ENCODE peak calls at places on chromosomes 7 and 10, in seven cellular contexts. One of them, this sample, is unnamed.

GRCh38 chr7:39355664-39356063 is 210.5 kb upstream of the YAE1 start:
- DNase-seq in esophagus muscularis mucosa: no peak
- DNase-seq in AG20443: no peak
- DNase-seq in stimulated activated CD4-positive, alpha-beta T cell treated with anti-CD3 and anti-CD28 coated beads, Interleukin-2, amount 100 ng/mL, for 48 hours: no peak
- DNase-seq in HTR-8/SVneo: no peak
- DNase-seq in posterior cingulate gyrus: no peak
- DNase-seq in uterus: no peak
- DNase-seq in this sample: no peak

GRCh38 chr10:117997673-117998072 is 49.1 kb downstream of the RAB11FIP2 start:
- DNase-seq in uterus: no peak
- DNase-seq in HTR-8/SVneo: no peak
- DNase-seq in AG20443: no peak
- DNase-seq in esophagus muscularis mucosa: no peak
- DNase-seq in stimulated activated CD4-positive, alpha-beta T cell treated with anti-CD3 and anti-CD28 coated beads, Interleukin-2, amount 100 ng/mL, for 48 hours: no peak
- DNase-seq in posterior cingulate gyrus: no peak
- DNase-seq in this sample: no peak

GRCh38 chr10:79390551-79391229 is 43.4 kb downstream of the PPIF start:
- DNase-seq in AG20443: no peak
- DNase-seq in uterus: peak
- DNase-seq in HTR-8/SVneo: no peak
- DNase-seq in esophagus muscularis mucosa: no peak
- DNase-seq in posterior cingulate gyrus: no peak
- DNase-seq in stimulated activated CD4-positive, alpha-beta T cell treated with anti-CD3 and anti-CD28 coated beads, Interleukin-2, amount 100 ng/mL, for 48 hours: no peak
- DNase-seq in this sample: peak

GRCh38 chr10:50385610-50386009 is 134.3 kb upstream of the ASAH2 start:
- DNase-seq in stimulated activated CD4-positive, alpha-beta T cell treated with anti-CD3 and anti-CD28 coated beads, Interleukin-2, amount 100 ng/mL, for 48 hours: no peak
- DNase-seq in AG20443: peak
- DNase-seq in uterus: peak
- DNase-seq in esophagus muscularis mucosa: no peak
- DNase-seq in posterior cingulate gyrus: no peak
- DNase-seq in HTR-8/SVneo: no peak
- DNase-seq in this sample: no peak

GRCh38 chr10:131068760-131069159 is 242.8 kb downstream of the TCERG1L start:
- DNase-seq in esophagus muscularis mucosa: no peak
- DNase-seq in uterus: no peak
- DNase-seq in posterior cingulate gyrus: no peak
- DNase-seq in stimulated activated CD4-positive, alpha-beta T cell treated with anti-CD3 and anti-CD28 coated beads, Interleukin-2, amount 100 ng/mL, for 48 hours: no peak
- DNase-seq in AG20443: no peak
- DNase-seq in HTR-8/SVneo: no peak
- DNase-seq in this sample: no peak

GRCh38 chr7:538764-539685 is 19.4 kb upstream of the PDGFA start:
- DNase-seq in uterus: no peak
- DNase-seq in HTR-8/SVneo: no peak
- DNase-seq in AG20443: no peak
- DNase-seq in esophagus muscularis mucosa: no peak
- DNase-seq in stimulated activated CD4-positive, alpha-beta T cell treated with anti-CD3 and anti-CD28 coated beads, Interleukin-2, amount 100 ng/mL, for 48 hours: no peak
- DNase-seq in posterior cingulate gyrus: no peak
- DNase-seq in this sample: no peak

GRCh38 chr10:78299861-78300453 is 266.3 kb downstream of the RPS24 start:
- DNase-seq in esophagus muscularis mucosa: no peak
- DNase-seq in stimulated activated CD4-positive, alpha-beta T cell treated with anti-CD3 and anti-CD28 coated beads, Interleukin-2, amount 100 ng/mL, for 48 hours: no peak
- DNase-seq in HTR-8/SVneo: no peak
- DNase-seq in uterus: peak
- DNase-seq in posterior cingulate gyrus: no peak
- DNase-seq in AG20443: no peak
- DNase-seq in this sample: peak

GRCh38 chr10:45000764-45001381 is at the start of gene ZNF22:
- DNase-seq in stimulated activated CD4-positive, alpha-beta T cell treated with anti-CD3 and anti-CD28 coated beads, Interleukin-2, amount 100 ng/mL, for 48 hours: peak
- DNase-seq in uterus: peak
- DNase-seq in posterior cingulate gyrus: peak
- DNase-seq in esophagus muscularis mucosa: peak
- DNase-seq in HTR-8/SVneo: peak
- DNase-seq in AG20443: peak
- DNase-seq in this sample: no peak

GRCh38 chr10:74460812-74461211 is 309.8 kb downstream of the ADK start:
- DNase-seq in stimulated activated CD4-positive, alpha-beta T cell treated with anti-CD3 and anti-CD28 coated beads, Interleukin-2, amount 100 ng/mL, for 48 hours: no peak
- DNase-seq in AG20443: peak
- DNase-seq in uterus: no peak
- DNase-seq in HTR-8/SVneo: no peak
- DNase-seq in posterior cingulate gyrus: no peak
- DNase-seq in esophagus muscularis mucosa: no peak
- DNase-seq in this sample: no peak

GRCh38 chr10:21943633-21944265 is 59.8 kb downstream of the DNAJC1 start:
- DNase-seq in stimulated activated CD4-positive, alpha-beta T cell treated with anti-CD3 and anti-CD28 coated beads, Interleukin-2, amount 100 ng/mL, for 48 hours: no peak
- DNase-seq in HTR-8/SVneo: no peak
- DNase-seq in esophagus muscularis mucosa: no peak
- DNase-seq in uterus: no peak
- DNase-seq in posterior cingulate gyrus: no peak
- DNase-seq in AG20443: no peak
- DNase-seq in this sample: peak

GRCh38 chr7:102150266-102150665 is 136.4 kb upstream of the SH2B2 start:
- DNase-seq in AG20443: no peak
- DNase-seq in HTR-8/SVneo: no peak
- DNase-seq in esophagus muscularis mucosa: no peak
- DNase-seq in posterior cingulate gyrus: peak
- DNase-seq in uterus: no peak
- DNase-seq in stimulated activated CD4-positive, alpha-beta T cell treated with anti-CD3 and anti-CD28 coated beads, Interleukin-2, amount 100 ng/mL, for 48 hours: no peak
- DNase-seq in this sample: no peak

GRCh38 chr10:42691361-42692120 is 53.2 kb upstream of the ZNF33B start:
- DNase-seq in stimulated activated CD4-positive, alpha-beta T cell treated with anti-CD3 and anti-CD28 coated beads, Interleukin-2, amount 100 ng/mL, for 48 hours: no peak
- DNase-seq in HTR-8/SVneo: no peak
- DNase-seq in uterus: no peak
- DNase-seq in posterior cingulate gyrus: no peak
- DNase-seq in esophagus muscularis mucosa: no peak
- DNase-seq in AG20443: no peak
- DNase-seq in this sample: no peak

GRCh38 chr10:132229834-132230556 is 43.2 kb downstream of the DPYSL4 start:
- DNase-seq in AG20443: no peak
- DNase-seq in HTR-8/SVneo: no peak
- DNase-seq in posterior cingulate gyrus: no peak
- DNase-seq in esophagus muscularis mucosa: no peak
- DNase-seq in stimulated activated CD4-positive, alpha-beta T cell treated with anti-CD3 and anti-CD28 coated beads, Interleukin-2, amount 100 ng/mL, for 48 hours: no peak
- DNase-seq in uterus: peak
- DNase-seq in this sample: no peak

GRCh38 chr10:92688927-92689662 is 660 bp upstream of the HHEX start:
- DNase-seq in stimulated activated CD4-positive, alpha-beta T cell treated with anti-CD3 and anti-CD28 coated beads, Interleukin-2, amount 100 ng/mL, for 48 hours: no peak
- DNase-seq in uterus: no peak
- DNase-seq in AG20443: peak
- DNase-seq in posterior cingulate gyrus: no peak
- DNase-seq in esophagus muscularis mucosa: no peak
- DNase-seq in HTR-8/SVneo: peak
- DNase-seq in this sample: peak

GRCh38 chr10:110793128-110793812 is 78.5 kb upstream of the PDCD4 start:
- DNase-seq in posterior cingulate gyrus: no peak
- DNase-seq in HTR-8/SVneo: no peak
- DNase-seq in esophagus muscularis mucosa: no peak
- DNase-seq in stimulated activated CD4-positive, alpha-beta T cell treated with anti-CD3 and anti-CD28 coated beads, Interleukin-2, amount 100 ng/mL, for 48 hours: no peak
- DNase-seq in AG20443: no peak
- DNase-seq in uterus: no peak
- DNase-seq in this sample: no peak

GRCh38 chr10:22723783-22724182 is 9.4 kb upstream of the PIP4K2A start:
- DNase-seq in posterior cingulate gyrus: no peak
- DNase-seq in AG20443: no peak
- DNase-seq in HTR-8/SVneo: no peak
- DNase-seq in uterus: no peak
- DNase-seq in esophagus muscularis mucosa: no peak
- DNase-seq in stimulated activated CD4-positive, alpha-beta T cell treated with anti-CD3 and anti-CD28 coated beads, Interleukin-2, amount 100 ng/mL, for 48 hours: no peak
- DNase-seq in this sample: no peak

GRCh38 chr7:55130079-55130476 is 111.3 kb downstream of the EGFR start:
- DNase-seq in uterus: no peak
- DNase-seq in esophagus muscularis mucosa: peak
- DNase-seq in stimulated activated CD4-positive, alpha-beta T cell treated with anti-CD3 and anti-CD28 coated beads, Interleukin-2, amount 100 ng/mL, for 48 hours: no peak
- DNase-seq in posterior cingulate gyrus: no peak
- DNase-seq in AG20443: no peak
- DNase-seq in HTR-8/SVneo: no peak
- DNase-seq in this sample: no peak

GRCh38 chr10:128009768-128010167 is 102.9 kb downstream of the PTPRE start:
- DNase-seq in AG20443: no peak
- DNase-seq in HTR-8/SVneo: no peak
- DNase-seq in stimulated activated CD4-positive, alpha-beta T cell treated with anti-CD3 and anti-CD28 coated beads, Interleukin-2, amount 100 ng/mL, for 48 hours: no peak
- DNase-seq in posterior cingulate gyrus: no peak
- DNase-seq in uterus: no peak
- DNase-seq in esophagus muscularis mucosa: no peak
- DNase-seq in this sample: no peak

GRCh38 chr10:96573036-96573435 is 13.8 kb downstream of the TM9SF3 start:
- DNase-seq in uterus: no peak
- DNase-seq in posterior cingulate gyrus: no peak
- DNase-seq in AG20443: no peak
- DNase-seq in stimulated activated CD4-positive, alpha-beta T cell treated with anti-CD3 and anti-CD28 coated beads, Interleukin-2, amount 100 ng/mL, for 48 hours: no peak
- DNase-seq in esophagus muscularis mucosa: no peak
- DNase-seq in HTR-8/SVneo: no peak
- DNase-seq in this sample: no peak

GRCh38 chr10:17033529-17034250 is 95.9 kb downstream of the CUBN start:
- DNase-seq in AG20443: no peak
- DNase-seq in stimulated activated CD4-positive, alpha-beta T cell treated with anti-CD3 and anti-CD28 coated beads, Interleukin-2, amount 100 ng/mL, for 48 hours: no peak
- DNase-seq in esophagus muscularis mucosa: peak
- DNase-seq in uterus: no peak
- DNase-seq in posterior cingulate gyrus: no peak
- DNase-seq in HTR-8/SVneo: no peak
- DNase-seq in this sample: peak

GRCh38 chr7:145784809-145785780 is 331.5 kb upstream of the CNTNAP2 start:
- DNase-seq in posterior cingulate gyrus: no peak
- DNase-seq in AG20443: no peak
- DNase-seq in stimulated activated CD4-positive, alpha-beta T cell treated with anti-CD3 and anti-CD28 coated beads, Interleukin-2, amount 100 ng/mL, for 48 hours: no peak
- DNase-seq in HTR-8/SVneo: no peak
- DNase-seq in uterus: no peak
- DNase-seq in esophagus muscularis mucosa: no peak
- DNase-seq in this sample: no peak

GRCh38 chr10:93198401-93199175 is 124.9 kb downstream of the CYP26A1 start:
- DNase-seq in HTR-8/SVneo: peak
- DNase-seq in stimulated activated CD4-positive, alpha-beta T cell treated with anti-CD3 and anti-CD28 coated beads, Interleukin-2, amount 100 ng/mL, for 48 hours: no peak
- DNase-seq in esophagus muscularis mucosa: peak
- DNase-seq in posterior cingulate gyrus: no peak
- DNase-seq in uterus: no peak
- DNase-seq in AG20443: peak
- DNase-seq in this sample: no peak

GRCh38 chr10:819816-820215 is 111.7 kb downstream of the LARP4B start:
- DNase-seq in HTR-8/SVneo: no peak
- DNase-seq in posterior cingulate gyrus: no peak
- DNase-seq in AG20443: no peak
- DNase-seq in stimulated activated CD4-positive, alpha-beta T cell treated with anti-CD3 and anti-CD28 coated beads, Interleukin-2, amount 100 ng/mL, for 48 hours: no peak
- DNase-seq in esophagus muscularis mucosa: no peak
- DNase-seq in uterus: no peak
- DNase-seq in this sample: no peak

GRCh38 chr7:139526578-139527544 is 3.4 kb downstream of the CLEC2L start:
- DNase-seq in uterus: peak
- DNase-seq in stimulated activated CD4-positive, alpha-beta T cell treated with anti-CD3 and anti-CD28 coated beads, Interleukin-2, amount 100 ng/mL, for 48 hours: no peak
- DNase-seq in AG20443: peak
- DNase-seq in HTR-8/SVneo: no peak
- DNase-seq in posterior cingulate gyrus: no peak
- DNase-seq in esophagus muscularis mucosa: no peak
- DNase-seq in this sample: no peak

GRCh38 chr10:33802566-33802965 is 468.1 kb upstream of the NRP1 start:
- DNase-seq in AG20443: no peak
- DNase-seq in uterus: no peak
- DNase-seq in stimulated activated CD4-positive, alpha-beta T cell treated with anti-CD3 and anti-CD28 coated beads, Interleukin-2, amount 100 ng/mL, for 48 hours: no peak
- DNase-seq in HTR-8/SVneo: no peak
- DNase-seq in posterior cingulate gyrus: no peak
- DNase-seq in esophagus muscularis mucosa: no peak
- DNase-seq in this sample: no peak

GRCh38 chr10:24645784-24646183 is 77.9 kb downstream of the ARHGAP21 start:
- DNase-seq in HTR-8/SVneo: no peak
- DNase-seq in AG20443: no peak
- DNase-seq in uterus: no peak
- DNase-seq in esophagus muscularis mucosa: no peak
- DNase-seq in stimulated activated CD4-positive, alpha-beta T cell treated with anti-CD3 and anti-CD28 coated beads, Interleukin-2, amount 100 ng/mL, for 48 hours: no peak
- DNase-seq in posterior cingulate gyrus: no peak
- DNase-seq in this sample: no peak

GRCh38 chr7:112207106-112207592 is 654 bp downstream of the ZNF277 start:
- DNase-seq in posterior cingulate gyrus: no peak
- DNase-seq in stimulated activated CD4-positive, alpha-beta T cell treated with anti-CD3 and anti-CD28 coated beads, Interleukin-2, amount 100 ng/mL, for 48 hours: no peak
- DNase-seq in AG20443: peak
- DNase-seq in esophagus muscularis mucosa: no peak
- DNase-seq in uterus: no peak
- DNase-seq in HTR-8/SVneo: no peak
- DNase-seq in this sample: no peak

GRCh38 chr7:57305192-57305748 is 144.7 kb upstream of the ZNF716 start:
- DNase-seq in uterus: no peak
- DNase-seq in stimulated activated CD4-positive, alpha-beta T cell treated with anti-CD3 and anti-CD28 coated beads, Interleukin-2, amount 100 ng/mL, for 48 hours: no peak
- DNase-seq in posterior cingulate gyrus: no peak
- DNase-seq in HTR-8/SVneo: no peak
- DNase-seq in AG20443: no peak
- DNase-seq in esophagus muscularis mucosa: no peak
- DNase-seq in this sample: no peak

GRCh38 chr7:77825140-77825539 is 26.6 kb downstream of the PHTF2 start:
- DNase-seq in AG20443: no peak
- DNase-seq in stimulated activated CD4-positive, alpha-beta T cell treated with anti-CD3 and anti-CD28 coated beads, Interleukin-2, amount 100 ng/mL, for 48 hours: no peak
- DNase-seq in HTR-8/SVneo: no peak
- DNase-seq in esophagus muscularis mucosa: no peak
- DNase-seq in uterus: no peak
- DNase-seq in posterior cingulate gyrus: no peak
- DNase-seq in this sample: no peak

GRCh38 chr7:138842111-138842510 is 44.1 kb upstream of the ATP6V0A4 start:
- DNase-seq in HTR-8/SVneo: peak
- DNase-seq in esophagus muscularis mucosa: no peak
- DNase-seq in AG20443: no peak
- DNase-seq in posterior cingulate gyrus: no peak
- DNase-seq in uterus: no peak
- DNase-seq in stimulated activated CD4-positive, alpha-beta T cell treated with anti-CD3 and anti-CD28 coated beads, Interleukin-2, amount 100 ng/mL, for 48 hours: no peak
- DNase-seq in this sample: no peak

GRCh38 chr7:150994141-150994837 is 3.5 kb downstream of the NOS3 start:
- DNase-seq in esophagus muscularis mucosa: no peak
- DNase-seq in AG20443: no peak
- DNase-seq in uterus: no peak
- DNase-seq in stimulated activated CD4-positive, alpha-beta T cell treated with anti-CD3 and anti-CD28 coated beads, Interleukin-2, amount 100 ng/mL, for 48 hours: no peak
- DNase-seq in HTR-8/SVneo: no peak
- DNase-seq in posterior cingulate gyrus: no peak
- DNase-seq in this sample: peak

GRCh38 chr7:155882596-155882995 is 70.3 kb upstream of the SHH start:
- DNase-seq in HTR-8/SVneo: no peak
- DNase-seq in esophagus muscularis mucosa: no peak
- DNase-seq in posterior cingulate gyrus: no peak
- DNase-seq in stimulated activated CD4-positive, alpha-beta T cell treated with anti-CD3 and anti-CD28 coated beads, Interleukin-2, amount 100 ng/mL, for 48 hours: no peak
- DNase-seq in uterus: no peak
- DNase-seq in AG20443: no peak
- DNase-seq in this sample: no peak

GRCh38 chr10:58631715-58632114 is 119.0 kb downstream of the BICC1 start:
- DNase-seq in AG20443: no peak
- DNase-seq in uterus: no peak
- DNase-seq in stimulated activated CD4-positive, alpha-beta T cell treated with anti-CD3 and anti-CD28 coated beads, Interleukin-2, amount 100 ng/mL, for 48 hours: no peak
- DNase-seq in esophagus muscularis mucosa: no peak
- DNase-seq in HTR-8/SVneo: no peak
- DNase-seq in posterior cingulate gyrus: no peak
- DNase-seq in this sample: no peak

GRCh38 chr7:7521259-7521658 is 14.4 kb downstream of the COL28A1 start:
- DNase-seq in HTR-8/SVneo: no peak
- DNase-seq in esophagus muscularis mucosa: no peak
- DNase-seq in AG20443: no peak
- DNase-seq in uterus: no peak
- DNase-seq in posterior cingulate gyrus: no peak
- DNase-seq in stimulated activated CD4-positive, alpha-beta T cell treated with anti-CD3 and anti-CD28 coated beads, Interleukin-2, amount 100 ng/mL, for 48 hours: no peak
- DNase-seq in this sample: no peak

GRCh38 chr7:106622654-106623314 is 38.2 kb downstream of the CCDC71L start:
- DNase-seq in HTR-8/SVneo: no peak
- DNase-seq in uterus: no peak
- DNase-seq in posterior cingulate gyrus: no peak
- DNase-seq in stimulated activated CD4-positive, alpha-beta T cell treated with anti-CD3 and anti-CD28 coated beads, Interleukin-2, amount 100 ng/mL, for 48 hours: no peak
- DNase-seq in AG20443: no peak
- DNase-seq in esophagus muscularis mucosa: no peak
- DNase-seq in this sample: no peak

GRCh38 chr10:69348824-69349541 is 67.7 kb downstream of the TACR2 start:
- DNase-seq in HTR-8/SVneo: peak
- DNase-seq in stimulated activated CD4-positive, alpha-beta T cell treated with anti-CD3 and anti-CD28 coated beads, Interleukin-2, amount 100 ng/mL, for 48 hours: no peak
- DNase-seq in posterior cingulate gyrus: no peak
- DNase-seq in uterus: peak
- DNase-seq in esophagus muscularis mucosa: peak
- DNase-seq in AG20443: peak
- DNase-seq in this sample: peak

GRCh38 chr7:149854611-149855367 is 16.6 kb downstream of the ZNF862 start:
- DNase-seq in HTR-8/SVneo: peak
- DNase-seq in uterus: peak
- DNase-seq in posterior cingulate gyrus: peak
- DNase-seq in AG20443: peak
- DNase-seq in esophagus muscularis mucosa: no peak
- DNase-seq in stimulated activated CD4-positive, alpha-beta T cell treated with anti-CD3 and anti-CD28 coated beads, Interleukin-2, amount 100 ng/mL, for 48 hours: no peak
- DNase-seq in this sample: no peak

This sample was measured in HL-60.